ENCODE peak calls at places on chromosomes 12 and 14, in six cellular contexts. Q, U, Y, T, A and X are unnamed samples.

GRCh38 chr12:63766498-63766897 is 13.2 kb upstream of the RXYLT1 start:
- DNase-seq in U (no peak), A (no peak), Q (no peak), Y (no peak), T (no peak), X (no peak)

GRCh38 chr12:91432079-91432478 is 249.5 kb upstream of the DCN start:
- DNase-seq in Q (no peak), A (peak), U (peak), Y (no peak), T (no peak), X (no peak)

GRCh38 chr12:12415886-12416285 is 59.0 kb downstream of the BORCS5 start:
- DNase-seq in A (no peak), T (no peak), Q (no peak), U (no peak), Y (no peak), X (no peak)

GRCh38 chr12:53207042-53207441 is at the start of gene ITGB7:
- DNase-seq in U (peak), A (no peak), Q (no peak), T (no peak), Y (no peak), X (no peak)

GRCh38 chr14:38073641-38074040 is 134.1 kb upstream of the SSTR1 start:
- DNase-seq in A (no peak), U (no peak), Q (no peak), Y (no peak), T (no peak), X (no peak)

GRCh38 chr12:106582661-106583577 is at the start of gene RFX4:
- DNase-seq in Q (no peak), A (no peak), T (peak), U (peak), Y (no peak), X (no peak)

GRCh38 chr12:109734219-109735000 is 20.8 kb downstream of the FAM222A start:
- DNase-seq in T (peak), U (peak), A (no peak), Y (no peak), Q (peak), X (no peak)

GRCh38 chr12:108745641-108746040 is 14.3 kb upstream of the CORO1C start:
- DNase-seq in Q (no peak), A (no peak), U (no peak), T (no peak), Y (no peak), X (no peak)

GRCh38 chr14:67241416-67242362 is at the start of gene PALS1:
- DNase-seq in Y (peak), A (peak), T (peak), U (peak), Q (no peak), X (no peak)

GRCh38 chr14:104387000-104387384 is 192.6 kb upstream of the C14orf180 start:
- DNase-seq in U (no peak), A (no peak), Q (no peak), T (no peak), Y (no peak), X (peak)

GRCh38 chr14:104092931-104093365 is 7.4 kb downstream of the ASPG start:
- DNase-seq in A (no peak), Q (no peak), T (no peak), U (no peak), Y (no peak), X (no peak)

GRCh38 chr12:116727902-116728301 is 10.0 kb downstream of the SPRING1 start:
- DNase-seq in Q (no peak), U (no peak), T (no peak), A (no peak), Y (no peak), X (no peak)

GRCh38 chr14:68621400-68622365 is 171.2 kb downstream of the ZFP36L1 start:
- DNase-seq in A (peak), Y (peak), U (no peak), T (no peak), Q (peak), X (peak)

GRCh38 chr12:29299613-29300012 is 81.4 kb downstream of the ERGIC2 start:
- DNase-seq in U (no peak), Q (no peak), T (no peak), Y (no peak), A (no peak), X (no peak)

GRCh38 chr14:96905825-96906224 is 108.6 kb downstream of the VRK1 start:
- DNase-seq in A (no peak), T (peak), Q (no peak), U (no peak), Y (no peak), X (no peak)

DNA sequence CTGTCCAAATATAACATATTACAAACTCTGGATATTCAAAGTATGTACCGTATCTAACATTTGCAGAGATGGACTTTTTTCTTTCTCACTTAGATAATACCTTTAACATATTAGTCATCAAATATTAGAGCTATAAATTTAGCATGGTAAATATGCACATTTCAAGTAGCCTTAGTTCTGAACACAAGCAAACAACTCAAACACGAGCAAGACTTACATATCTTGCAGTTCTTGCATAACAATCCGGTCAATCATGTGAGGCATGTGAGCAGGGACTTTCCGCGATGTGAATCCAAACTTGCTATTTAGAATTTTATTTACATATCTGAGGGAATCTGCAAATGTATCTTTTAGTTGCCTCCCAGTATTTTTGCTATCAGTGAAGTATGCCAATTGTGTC is 22.1 kb upstream of the SYCP3 start:
- DNase-seq in T (no peak), Y (no peak), Q (no peak), A (no peak), U (no peak), X (no peak)
- TF ChIP-seq CTCF in T (no peak), Y (no peak), Q (no peak), A (no peak), U (no peak), X (no peak)

DNA sequence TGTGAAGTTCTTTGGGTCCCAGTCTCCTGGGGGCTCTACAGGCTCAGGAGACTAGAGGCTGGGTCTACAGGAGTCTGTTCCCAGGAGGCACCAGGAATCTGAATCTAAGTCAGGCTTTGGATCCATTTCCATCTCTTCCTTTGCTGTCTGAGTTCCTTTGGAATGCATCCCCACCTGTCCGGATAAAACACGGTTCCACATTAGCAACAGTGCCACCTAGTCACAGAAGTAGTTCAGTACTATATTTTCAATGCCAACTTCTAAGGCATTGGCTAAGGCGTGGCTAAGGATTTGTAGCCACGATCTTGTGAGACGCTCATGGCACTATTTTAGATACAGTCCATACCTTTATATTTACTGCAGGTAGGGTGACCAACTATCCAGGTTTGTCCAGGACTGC is 15.1 kb downstream of the ZC2HC1C start:
- DNase-seq in Q (no peak), U (no peak), A (no peak), Y (no peak), T (peak), X (no peak)
- TF ChIP-seq CTCF in Q (peak), U (peak), A (no peak), Y (no peak), T (peak), X (no peak)

GRCh38 chr14:70776197-70776596 is 33.1 kb downstream of the MAP3K9 start:
- DNase-seq in Y (no peak), T (no peak), Q (no peak), U (no peak), A (no peak), X (no peak)

GRCh38 chr14:70771781-70772212 is 37.5 kb downstream of the MAP3K9 start:
- DNase-seq in U (peak), A (peak), T (peak), Q (no peak), Y (no peak), X (no peak)

GRCh38 chr14:70773182-70773862 is 36.0 kb downstream of the MAP3K9 start:
- DNase-seq in U (no peak), Q (no peak), A (no peak), Y (no peak), T (no peak), X (no peak)

GRCh38 chr14:70770490-70770889 is 38.8 kb downstream of the MAP3K9 start:
- DNase-seq in Q (no peak), Y (no peak), T (no peak), U (no peak), A (no peak), X (no peak)
- TF ChIP-seq CTCF in Q (no peak), Y (no peak), T (no peak), U (no peak), A (no peak), X (no peak)

DNA sequence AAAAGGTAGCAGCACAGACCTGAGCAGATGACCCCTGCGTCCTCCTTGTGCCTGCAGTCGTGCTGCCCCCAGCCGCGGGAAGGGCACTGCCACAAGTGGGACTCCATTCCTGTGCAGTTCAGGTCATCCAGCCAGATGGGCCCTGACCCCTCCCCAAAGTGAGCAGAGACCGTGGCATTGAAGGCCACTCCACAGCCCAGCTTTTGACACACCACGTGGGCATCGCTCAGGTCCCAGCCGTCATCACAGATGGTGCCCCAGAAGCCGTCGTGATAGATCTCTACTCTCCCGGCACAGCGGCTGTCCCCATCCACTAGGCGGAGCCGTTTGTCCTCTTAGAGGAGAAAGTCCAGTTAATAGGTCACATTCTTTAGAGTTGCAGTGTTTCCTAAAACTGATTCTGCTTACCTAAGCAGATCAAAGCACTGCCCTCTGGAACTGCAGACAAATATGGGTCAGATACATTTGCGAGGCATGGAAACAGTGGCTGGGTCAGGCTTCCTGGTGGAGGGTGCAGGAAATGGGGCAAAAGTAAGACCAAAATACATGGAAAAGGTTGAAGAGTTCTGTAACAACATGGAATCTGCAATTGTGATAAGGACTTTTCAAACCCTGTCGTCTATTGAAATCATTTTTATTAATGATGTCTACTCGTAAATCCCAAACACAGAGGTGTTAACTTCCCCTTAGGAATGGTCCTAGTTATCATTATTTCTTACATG is 69.4 kb downstream of the CD163L1 start:
- DNase-seq in T (peak), A (no peak), Y (no peak), U (peak), Q (peak), X (no peak)
- TF ChIP-seq CTCF in T (peak), A (no peak), Y (peak), U (peak), Q (no peak), X (peak)